ENCODE peak calls at places on chromosomes 3 and 15, in nine cellular contexts. U is lung, L is SK-N-SH, D is kidney, H is upper lobe of right lung, Q is IMR-90, O is left ventricle myocardium inferior, V is neural progenitor cell, X is A549. C is an unnamed sample. For H3K4me1, the result is how much of the 10 kb centered on the place peaks cover.

GRCh38 chr15:98903377-98904018 is 104.1 kb downstream of the PGPEP1L start:
- DNase-seq in U (no peak), L (no peak), D (no peak), H (no peak), Q (peak), O (no peak), V (no peak), X (peak), C (no peak)

GRCh38 chr15:36645106-36645505 is 65.7 kb downstream of the CDIN1 start:
- DNase-seq in U (no peak), L (no peak), D (no peak), H (no peak), Q (peak), O (no peak), V (no peak), X (peak), C (no peak)

GRCh38 chr15:100241572-100242479 is 99.9 kb downstream of the ADAMTS17 start:
- DNase-seq in U (no peak), L (no peak), D (no peak), H (no peak), Q (no peak), O (no peak), V (peak), X (peak), C (no peak)

GRCh38 chr3:110457508-110457907 is 614.1 kb upstream of the NECTIN3 start:
- DNase-seq in U (no peak), L (no peak), D (no peak), H (no peak), Q (no peak), O (no peak), V (no peak), X (no peak), C (no peak)

GRCh38 chr3:71191031-71191482 is 392.5 kb downstream of the FOXP1 start:
- DNase-seq in U (no peak), L (no peak), D (no peak), H (no peak), Q (no peak), O (no peak), V (no peak), X (no peak), C (no peak)

GRCh38 chr3:65402597-65402996 is 636.1 kb downstream of the MAGI1 start:
- DNase-seq in U (no peak), L (no peak), D (no peak), H (no peak), Q (peak), O (no peak), V (no peak), X (peak), C (no peak)

GRCh38 chr15:64905119-64905831 is 6.4 kb upstream of the ANKDD1A start:
- DNase-seq in U (peak), L (peak), D (peak), H (peak), Q (peak), O (peak), V (peak), X (peak), C (peak)

GRCh38 chr3:190252080-190252479 is 70.2 kb downstream of the CLDN1 start:
- DNase-seq in U (no peak), L (no peak), D (no peak), H (no peak), Q (peak), O (no peak), V (peak), X (no peak), C (no peak)

GRCh38 chr3:58607816-58608215 is 30.6 kb upstream of the FAM107A start:
- DNase-seq in U (no peak), L (no peak), D (no peak), H (no peak), Q (no peak), O (no peak), V (no peak), X (no peak), C (no peak)

GRCh38 chr15:41980654-41981323 is 8.4 kb upstream of the EHD4 start:
- DNase-seq in U (no peak), L (no peak), D (no peak), H (no peak), Q (no peak), O (no peak), V (no peak), X (no peak), C (peak)

GRCh38 chr3:160830792-160831191 is 74.8 kb downstream of the PPM1L start:
- DNase-seq in U (no peak), L (no peak), D (no peak), H (no peak), Q (no peak), O (no peak), V (no peak), X (no peak), C (no peak)

GRCh38 chr3:81516042-81516441 is 245.4 kb downstream of the GBE1 start:
- DNase-seq in U (no peak), L (no peak), D (no peak), H (no peak), Q (peak), O (no peak), V (no peak), X (no peak), C (no peak)
- H3K4me3 ChIP-seq in U (no peak), L (no peak), D (no peak), H (no peak), Q (no peak), O (no peak), V (no peak), X (no peak), C (no peak)

GRCh38 chr3:30658328-30659052 is 52.1 kb downstream of the TGFBR2 start:
- DNase-seq in U (no peak), L (no peak), D (no peak), H (no peak), Q (peak), O (no peak), V (no peak), X (peak), C (no peak)

GRCh38 chr3:30659270-30660127 is 53.1 kb downstream of the TGFBR2 start:
- DNase-seq in U (no peak), L (no peak), D (no peak), H (no peak), Q (peak), O (no peak), V (no peak), X (peak), C (no peak)

GRCh38 chr3:30661107-30661873 is 54.9 kb downstream of the TGFBR2 start:
- DNase-seq in U (no peak), L (no peak), D (no peak), H (no peak), Q (no peak), O (no peak), V (no peak), X (no peak), C (no peak)

GRCh38 chr3:30660656-30661055 is 54.3 kb downstream of the TGFBR2 start:
- DNase-seq in U (no peak), L (no peak), D (no peak), H (no peak), Q (no peak), O (no peak), V (no peak), X (no peak), C (no peak)

GRCh38 chr3:30660128-30660525 is 53.7 kb downstream of the TGFBR2 start:
- DNase-seq in U (no peak), L (no peak), D (no peak), H (no peak), Q (no peak), O (no peak), V (no peak), X (no peak), C (no peak)
- H3K4me1 ChIP-seq in U (half or more), L (half or more), D (under half), H (half or more), Q (under half), O (half or more), V (under half), X (half or more), C (under half)

GRCh38 chr3:123597561-123597960 is 12.7 kb upstream of the HACD2 start:
- DNase-seq in U (no peak), L (no peak), D (no peak), H (no peak), Q (no peak), O (no peak), V (no peak), X (no peak), C (no peak)
- TF ChIP-seq CTCF in U (no peak), L (no peak), D (no peak), H (no peak), Q (no peak), O (no peak), V (no peak), X (no peak), C (no peak)

GRCh38 chr3:51966016-51966415 is 1.2 kb downstream of the PCBP4 start:
- DNase-seq in U (no peak), L (no peak), D (no peak), H (no peak), Q (no peak), O (no peak), V (no peak), X (no peak), C (no peak)

GRCh38 chr3:51967384-51968174 is at the start of gene PCBP4:
- DNase-seq in U (peak), L (peak), D (peak), H (peak), Q (peak), O (peak), V (peak), X (no peak), C (peak)

GRCh38 chr3:51968175-51968681 is 974 bp upstream of the PCBP4 start:
- DNase-seq in U (no peak), L (peak), D (no peak), H (no peak), Q (peak), O (no peak), V (peak), X (no peak), C (no peak)

GRCh38 chr3:51966941-51967383 is 292 bp downstream of the PCBP4 start:
- DNase-seq in U (no peak), L (peak), D (no peak), H (no peak), Q (no peak), O (no peak), V (no peak), X (no peak), C (no peak)

GRCh38 chr3:51966486-51966885 is 768 bp downstream of the PCBP4 start:
- DNase-seq in U (no peak), L (no peak), D (no peak), H (no peak), Q (no peak), O (no peak), V (no peak), X (no peak), C (no peak)
- H3K4me3 ChIP-seq in U (peak), L (peak), D (peak), H (peak), Q (peak), O (peak), V (peak), X (peak), C (peak)

GRCh38 chr15:40043927-40044716 is 5.1 kb upstream of the SRP14 start:
- DNase-seq in U (no peak), L (no peak), D (no peak), H (no peak), Q (no peak), O (no peak), V (no peak), X (no peak), C (no peak)
- H3K4me1 ChIP-seq in U (under half), L (under half), D (under half), H (half or more), Q (under half), O (half or more), V (under half), X (under half), C (under half)

DNA sequence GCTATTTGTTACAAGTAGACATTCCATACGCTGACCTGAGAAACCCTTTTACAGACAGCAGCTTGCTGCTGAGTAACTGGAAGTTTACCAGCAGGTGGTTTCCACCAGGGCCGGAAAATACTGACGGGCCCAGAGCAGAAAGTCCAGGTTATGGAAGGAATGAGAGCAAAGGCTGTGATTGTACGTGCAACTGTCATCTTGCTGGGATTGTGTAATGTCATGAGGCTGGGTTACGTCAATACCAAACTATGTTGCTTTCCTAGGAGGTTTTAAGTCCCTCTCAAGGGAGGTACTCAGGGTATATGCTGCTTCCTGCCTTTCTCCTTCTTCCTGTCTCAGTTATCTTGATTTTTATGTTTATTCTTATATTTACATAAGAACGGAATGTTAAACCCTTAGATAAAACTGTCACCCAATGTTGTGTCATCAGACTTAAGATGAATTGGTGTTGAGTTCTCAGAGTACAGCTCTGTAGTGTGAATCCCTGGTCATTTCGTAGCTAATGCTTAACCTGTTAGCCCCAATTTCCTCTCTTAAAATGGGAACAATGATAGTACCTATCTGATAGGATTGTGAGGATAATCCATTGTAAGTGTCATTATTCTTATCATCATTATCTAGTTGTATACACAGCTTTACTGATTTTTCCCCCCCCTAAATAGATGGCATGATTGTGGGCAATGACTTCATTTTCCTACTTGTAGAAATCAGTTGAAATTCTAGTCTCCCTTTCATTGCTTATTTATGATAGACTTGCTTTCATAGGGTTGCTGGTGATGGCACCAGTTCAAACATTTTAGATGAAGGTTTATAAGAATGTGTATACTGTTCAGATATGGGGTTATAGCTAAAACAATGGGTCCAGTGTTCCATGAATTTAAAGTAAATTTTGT is 101.4 kb downstream of the FNDC3B start:
- DNase-seq in U (peak), L (no peak), D (no peak), H (no peak), Q (peak), O (no peak), V (no peak), X (peak), C (peak)
- TF ChIP-seq CTCF in U (no peak), L (no peak), D (no peak), H (no peak), Q (peak), O (no peak), V (no peak), X (no peak), C (no peak)

DNA sequence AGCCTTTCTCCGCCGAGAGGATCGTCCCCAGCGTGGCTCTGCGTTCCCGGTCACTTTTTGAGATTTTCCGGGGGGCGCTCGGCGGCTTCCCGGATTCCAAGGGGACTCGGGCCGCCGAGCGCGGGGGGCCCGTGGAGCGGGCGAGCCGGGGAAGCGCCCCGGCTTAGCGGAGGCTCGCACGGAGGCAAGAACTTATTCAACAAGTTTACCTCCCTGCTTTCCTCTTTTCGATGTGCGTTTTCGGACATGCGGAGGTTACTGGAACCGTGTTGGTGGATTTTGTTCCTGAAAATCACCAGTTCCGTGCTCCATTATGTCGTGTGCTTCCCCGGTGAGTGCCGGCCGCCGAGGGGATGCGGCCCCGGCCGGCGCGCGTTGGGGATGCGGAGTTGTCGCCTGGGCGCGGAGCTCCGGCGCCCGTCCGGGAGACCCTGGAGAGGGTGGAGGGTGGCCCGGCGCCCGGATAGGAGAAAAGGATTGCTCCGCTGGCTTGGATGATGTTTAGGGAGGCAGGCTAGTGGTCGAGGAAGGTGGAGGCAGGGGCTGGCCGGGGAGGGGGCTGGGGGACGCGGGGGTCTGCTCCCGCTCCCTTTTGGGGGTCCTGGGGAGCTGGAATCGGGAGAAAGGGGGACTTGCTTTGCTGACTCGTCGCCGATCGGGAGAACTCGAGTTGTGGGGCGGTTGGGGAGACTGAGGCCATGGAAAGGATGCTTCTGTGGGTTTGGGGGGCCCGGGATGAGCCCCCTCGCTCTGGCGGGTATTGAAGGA is 855 bp downstream of the PTPRG start:
- DNase-seq in U (no peak), L (peak), D (peak), H (peak), Q (peak), O (peak), V (peak), X (peak), C (peak)
- H3K4me3 ChIP-seq in U (peak), L (peak), D (peak), H (peak), Q (peak), O (peak), V (peak), X (peak), C (peak)

GRCh38 chr3:179717219-179717618 is 64.4 kb downstream of the USP13 start:
- DNase-seq in U (no peak), L (no peak), D (no peak), H (no peak), Q (no peak), O (no peak), V (no peak), X (no peak), C (no peak)

GRCh38 chr3:179715582-179715981 is 62.7 kb downstream of the USP13 start:
- DNase-seq in U (no peak), L (no peak), D (no peak), H (no peak), Q (peak), O (no peak), V (no peak), X (no peak), C (no peak)

GRCh38 chr3:179719048-179719734 is 66.4 kb downstream of the USP13 start:
- DNase-seq in U (no peak), L (no peak), D (no peak), H (no peak), Q (no peak), O (no peak), V (no peak), X (no peak), C (no peak)

GRCh38 chr3:179716226-179716625 is 63.4 kb downstream of the USP13 start:
- DNase-seq in U (no peak), L (no peak), D (no peak), H (no peak), Q (no peak), O (no peak), V (no peak), X (no peak), C (no peak)

GRCh38 chr3:179716811-179717210 is 64.0 kb downstream of the USP13 start:
- DNase-seq in U (no peak), L (no peak), D (no peak), H (no peak), Q (peak), O (no peak), V (no peak), X (no peak), C (no peak)
- H3K4me1 ChIP-seq in U (under half), L (under half), D (under half), H (under half), Q (under half), O (under half), V (under half), X (under half), C (under half)

C was measured in colonic mucosa.